ENCODE peak calls at places on chromosomes 12 and 14, in four cellular contexts. V is SK-N-SH, R is ovary, H is HepG2. S is an unnamed sample.
A peak's percentile ranks its signal among the peaks of the same experiment; 100 is the strongest.

GRCh38 chr14:72129283-72129682 is 197.1 kb downstream of the RGS6 start:
- DNase-seq in R (no peak), V (no peak), H (no peak), S (no peak)

GRCh38 chr14:67526676-67527459 is 6.2 kb upstream of the PLEKHH1 start:
- DNase-seq in R (no peak), V (peak; percentile 65), H (peak; percentile 43), S (no peak)

GRCh38 chr12:51593539-51593938 is 2.5 kb downstream of the SCN8A start:
- DNase-seq in R (no peak), H (peak; percentile 20), V (no peak), S (no peak)

GRCh38 chr14:105864651-105865265 is 338.4 kb downstream of the TMEM121 start:
- DNase-seq in V (no peak), R (peak; percentile 21), H (no peak), S (peak; percentile 58)

GRCh38 chr12:115944851-115945496 is 332.5 kb downstream of the MED13L start:
- DNase-seq in H (no peak), V (no peak), R (no peak), S (peak; percentile 69)

GRCh38 chr12:4421590-4422031 is 24.0 kb downstream of the FGF6 start:
- DNase-seq in V (peak; percentile 82), R (no peak), H (peak; percentile 35), S (no peak)

GRCh38 chr14:101933209-101933608 is 31.2 kb upstream of the DYNC1H1 start:
- DNase-seq in V (no peak), R (peak; percentile 36), H (no peak), S (peak; percentile 56)

GRCh38 chr14:100297320-100298300 is 8.6 kb downstream of the SLC25A29 start:
- DNase-seq in H (no peak), R (peak; percentile 83), V (peak; percentile 30), S (peak; percentile 96)

GRCh38 chr14:59022144-59022543 is 166.3 kb upstream of the DAAM1 start:
- DNase-seq in V (no peak), R (no peak), H (no peak), S (no peak)

GRCh38 chr12:110916295-110916875 is 4.0 kb downstream of the MYL2 start:
- DNase-seq in V (no peak), R (no peak), H (no peak), S (no peak)

GRCh38 chr12:98725481-98726247 is 80.6 kb downstream of the APAF1 start:
- DNase-seq in R (peak; percentile 71), H (peak; percentile 28), V (peak; percentile 46), S (no peak)

GRCh38 chr14:20478915-20479314 is 9.7 kb downstream of the PNP start:
- DNase-seq in V (no peak), H (no peak), R (no peak), S (no peak)
- TF ChIP-seq EP300 in V (no peak), H (no peak), R (no peak), S (no peak)

GRCh38 chr14:79605863-79606262 is 605.4 kb downstream of the DIO2 start:
- DNase-seq in V (peak; percentile 7), H (no peak), R (no peak), S (no peak)

GRCh38 chr14:79613625-79614024 is 597.7 kb downstream of the DIO2 start:
- DNase-seq in V (no peak), H (no peak), R (no peak), S (no peak)

GRCh38 chr14:79602742-79603141 is 608.6 kb downstream of the DIO2 start:
- DNase-seq in R (no peak), V (no peak), H (no peak), S (no peak)

GRCh38 chr14:79608426-79608825 is 602.9 kb downstream of the DIO2 start:
- DNase-seq in R (no peak), H (no peak), V (no peak), S (no peak)
- H3K27me3 ChIP-seq in R (no peaks in the 10 kb centered on the region), H (no peaks in the 10 kb centered on the region), V (no peaks in the 10 kb centered on the region), S (no peaks in the 10 kb centered on the region)

GRCh38 chr12:131004166-131004565 is 50.5 kb downstream of the ADGRD1 start:
- DNase-seq in H (no peak), V (no peak), R (no peak), S (no peak)
- TF ChIP-seq EP300 in H (no peak), V (no peak), R (no peak), S (no peak)

GRCh38 chr12:108609535-108610335 is 11.9 kb upstream of the TMEM119 start:
- DNase-seq in V (peak; percentile 68), H (no peak), R (peak; percentile 92), S (peak; percentile 94)
- H3K27me3 ChIP-seq in V (no peaks in the 10 kb centered on the region), H (no peaks in the 10 kb centered on the region), R (no peaks in the 10 kb centered on the region), S (no peaks in the 10 kb centered on the region)

GRCh38 chr14:69650948-69651369 is 39.6 kb downstream of the SUSD6 start:
- DNase-seq in H (no peak), R (no peak), V (no peak), S (no peak)

GRCh38 chr14:69644814-69645213 is 33.4 kb downstream of the SUSD6 start:
- DNase-seq in V (no peak), R (no peak), H (no peak), S (no peak)

GRCh38 chr14:69651653-69652052 is 40.3 kb downstream of the SUSD6 start:
- DNase-seq in H (no peak), V (no peak), R (no peak), S (no peak)

GRCh38 chr14:69647216-69647615 is 35.8 kb downstream of the SUSD6 start:
- DNase-seq in V (no peak), H (no peak), R (no peak), S (no peak)

DNA sequence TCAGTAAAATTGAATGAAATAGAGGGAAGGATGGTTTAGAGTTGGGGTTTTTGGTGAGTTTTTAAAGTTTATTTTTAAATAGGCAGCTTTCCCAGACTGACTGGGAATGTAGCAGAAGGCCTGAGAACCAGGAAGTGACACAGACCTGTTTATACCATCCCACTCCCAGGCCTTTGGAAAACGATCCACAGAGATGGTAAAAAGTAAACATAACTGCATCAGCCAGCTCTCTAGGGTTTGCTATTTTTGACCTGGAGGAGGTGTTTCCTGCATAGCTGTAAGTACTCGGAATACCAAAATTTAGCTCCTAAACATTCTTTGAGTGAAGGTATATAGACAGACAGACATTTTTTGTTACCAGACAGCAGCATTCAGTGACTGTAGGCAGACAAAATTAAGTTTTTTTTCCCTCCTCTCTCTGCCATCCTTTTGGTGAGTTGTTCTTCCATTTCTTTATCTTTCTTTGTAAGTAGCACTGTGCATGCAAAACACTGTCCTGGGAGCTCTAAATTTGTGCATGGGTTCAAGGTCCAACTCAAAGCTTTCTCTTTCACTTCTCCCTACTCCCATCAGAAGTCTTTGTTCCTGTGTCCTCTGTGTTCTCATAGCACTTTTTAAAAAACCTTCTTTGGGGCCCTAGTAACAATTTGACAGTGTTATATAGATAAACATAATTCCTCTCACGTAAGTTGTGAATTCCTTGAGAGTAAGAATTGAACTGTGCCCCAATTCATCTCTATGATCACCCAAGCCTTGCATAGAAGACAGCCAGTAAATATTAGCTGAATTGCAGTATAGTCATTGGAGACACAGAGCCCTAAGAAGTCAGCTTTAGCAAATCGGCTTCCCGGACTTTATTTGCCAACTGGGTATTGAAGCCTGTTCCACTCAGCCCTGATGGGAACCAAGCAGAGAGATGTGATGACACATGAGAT is 37.4 kb downstream of the SUSD6 start:
- DNase-seq in V (no peak), H (peak; percentile 83), R (no peak), S (no peak)
- TF ChIP-seq EP300 in V (no peak), H (no peak), R (no peak), S (no peak)